ENCODE peak calls at places on chromosomes 16 and 17, in six cellular contexts. P, M, T, I, E and A are unnamed samples.

GRCh38 chr17:57294629-57295501 is 38.5 kb downstream of the MSI2 start:
- DNase-seq in P (no peak), M (peak), T (peak), I (peak), E (no peak), A (no peak)

GRCh38 chr17:2800367-2800766 is 4.1 kb downstream of the RAP1GAP2 start:
- DNase-seq in P (no peak), M (no peak), T (no peak), I (no peak), E (no peak), A (no peak)

GRCh38 chr17:19313746-19314651 is 48.5 kb downstream of the B9D1 start:
- DNase-seq in P (no peak), M (no peak), T (no peak), I (no peak), E (no peak), A (no peak)

GRCh38 chr17:52027081-52027480 is 131.4 kb downstream of the CA10 start:
- DNase-seq in P (no peak), M (no peak), T (no peak), I (no peak), E (no peak), A (no peak)

GRCh38 chr16:86498155-86498651 is 12.1 kb upstream of the FOXF1 start:
- DNase-seq in P (no peak), M (no peak), T (peak), I (no peak), E (no peak), A (no peak)

GRCh38 chr16:8673611-8674412 is 605 bp upstream of the ABAT start:
- DNase-seq in P (no peak), M (no peak), T (no peak), I (no peak), E (no peak), A (no peak)

GRCh38 chr16:27374794-27375499 is 27.0 kb upstream of the IL21R start:
- DNase-seq in P (peak), M (no peak), T (peak), I (peak), E (peak), A (peak)

GRCh38 chr17:5661486-5662125 is 77.3 kb upstream of the NLRP1 start:
- DNase-seq in P (no peak), M (no peak), T (no peak), I (no peak), E (no peak), A (no peak)

GRCh38 chr17:75909812-75910274 is 5.2 kb upstream of the MRPL38 start:
- DNase-seq in P (no peak), M (no peak), T (no peak), I (peak), E (no peak), A (no peak)

GRCh38 chr17:29954405-29954804 is 13.0 kb downstream of the EFCAB5 start:
- DNase-seq in P (no peak), M (no peak), T (no peak), I (no peak), E (no peak), A (no peak)

GRCh38 chr17:40158438-40158837 is 18.1 kb downstream of the CASC3 start:
- DNase-seq in P (no peak), M (no peak), T (no peak), I (no peak), E (no peak), A (no peak)

GRCh38 chr17:75592364-75593020 is 4.9 kb downstream of the MYO15B start:
- DNase-seq in P (no peak), M (no peak), T (no peak), I (no peak), E (no peak), A (no peak)

GRCh38 chr16:85528528-85529387 is 84.4 kb upstream of the GSE1 start:
- DNase-seq in P (peak), M (no peak), T (peak), I (no peak), E (no peak), A (no peak)

GRCh38 chr16:398551-399277 is 1.7 kb downstream of the NME4 start:
- DNase-seq in P (no peak), M (no peak), T (no peak), I (no peak), E (no peak), A (no peak)

GRCh38 chr17:77320501-77321256 is 179.9 kb downstream of the SEC14L1 start:
- DNase-seq in P (no peak), M (no peak), T (no peak), I (no peak), E (no peak), A (no peak)

GRCh38 chr16:69378036-69378435 is 7.8 kb downstream of the TERF2 start:
- DNase-seq in P (no peak), M (no peak), T (no peak), I (no peak), E (no peak), A (no peak)

GRCh38 chr16:21590791-21591190 is 8.6 kb upstream of the METTL9 start:
- DNase-seq in P (no peak), M (no peak), T (no peak), I (no peak), E (no peak), A (no peak)

GRCh38 chr17:57902800-57903759 is 52.1 kb downstream of the CUEDC1 start:
- DNase-seq in P (no peak), M (no peak), T (peak), I (peak), E (no peak), A (no peak)

GRCh38 chr16:3979070-3979469 is 98.6 kb upstream of the CREBBP start:
- DNase-seq in P (no peak), M (no peak), T (no peak), I (no peak), E (no peak), A (no peak)

GRCh38 chr17:7015587-7016020 is 3.2 kb downstream of the RNASEK start:
- DNase-seq in P (no peak), M (no peak), T (no peak), I (no peak), E (no peak), A (no peak)

GRCh38 chr16:31071861-31072260 is 2.2 kb downstream of the ZNF668 start:
- DNase-seq in P (no peak), M (no peak), T (peak), I (no peak), E (no peak), A (no peak)

GRCh38 chr17:14464741-14465140 is 163.9 kb downstream of the HS3ST3B1 start:
- DNase-seq in P (no peak), M (no peak), T (peak), I (no peak), E (no peak), A (no peak)

GRCh38 chr16:51289336-51289735 is 138.3 kb upstream of the SALL1 start:
- DNase-seq in P (no peak), M (no peak), T (no peak), I (no peak), E (no peak), A (no peak)

GRCh38 chr17:45256114-45256966 is 5.6 kb downstream of the SPATA32 start:
- DNase-seq in P (no peak), M (no peak), T (no peak), I (no peak), E (no peak), A (no peak)

GRCh38 chr16:4048481-4048880 is 67.8 kb downstream of the ADCY9 start:
- DNase-seq in P (no peak), M (no peak), T (no peak), I (no peak), E (no peak), A (no peak)

GRCh38 chr17:61619493-61619892 is 28.5 kb upstream of the NACA2 start:
- DNase-seq in P (no peak), M (no peak), T (no peak), I (no peak), E (no peak), A (no peak)

GRCh38 chr17:49404371-49404770 is 10.3 kb downstream of the PHB1 start:
- DNase-seq in P (no peak), M (no peak), T (no peak), I (no peak), E (no peak), A (no peak)

GRCh38 chr16:57592591-57593003 is 35.8 kb upstream of the ADGRG1 start:
- DNase-seq in P (no peak), M (peak), T (no peak), I (no peak), E (no peak), A (no peak)

GRCh38 chr17:75878174-75878998 is at the start of gene TRIM47:
- DNase-seq in P (peak), M (no peak), T (peak), I (no peak), E (no peak), A (no peak)